ENCODE peak calls at places on chromosome 18, in five cellular contexts. One of them, this sample, is unnamed. For H3K27me3, the result is how much of the 10 kb centered on the place peaks cover.

GRCh38 chr18:36735130-36735529 is 93.7 kb downstream of the TPGS2 start:
- DNase-seq in GM12878: no peak
- DNase-seq in neural progenitor cell: no peak
- DNase-seq in neuronal stem cell: no peak
- DNase-seq in hepatocyte: no peak
- DNase-seq in this sample: no peak

GRCh38 chr18:13313006-13313661 is 94.6 kb downstream of the LDLRAD4 start:
- DNase-seq in GM12878: no peak
- DNase-seq in neural progenitor cell: no peak
- DNase-seq in neuronal stem cell: no peak
- DNase-seq in hepatocyte: no peak
- DNase-seq in this sample: no peak

GRCh38 chr18:25827961-25828561 is 262.4 kb downstream of the SS18 start:
- DNase-seq in GM12878: no peak
- DNase-seq in neural progenitor cell: no peak
- DNase-seq in neuronal stem cell: no peak
- DNase-seq in hepatocyte: no peak
- DNase-seq in this sample: no peak

GRCh38 chr18:79624356-79624961 is 55.1 kb upstream of the CTDP1 start:
- DNase-seq in GM12878: peak
- DNase-seq in neural progenitor cell: no peak
- DNase-seq in neuronal stem cell: no peak
- DNase-seq in hepatocyte: no peak
- DNase-seq in this sample: no peak

GRCh38 chr18:61569176-61569892 is 236.1 kb downstream of the CDH20 start:
- DNase-seq in GM12878: no peak
- DNase-seq in neural progenitor cell: no peak
- DNase-seq in neuronal stem cell: no peak
- DNase-seq in hepatocyte: no peak
- DNase-seq in this sample: peak

GRCh38 chr18:11121426-11121825 is 27.9 kb downstream of the PIEZO2 start:
- DNase-seq in GM12878: no peak
- DNase-seq in neural progenitor cell: no peak
- DNase-seq in neuronal stem cell: no peak
- DNase-seq in hepatocyte: no peak
- DNase-seq in this sample: no peak

GRCh38 chr18:7117390-7118355 is at the start of gene LAMA1:
- DNase-seq in GM12878: no peak
- DNase-seq in neural progenitor cell: peak
- DNase-seq in neuronal stem cell: peak
- DNase-seq in hepatocyte: peak
- DNase-seq in this sample: no peak

GRCh38 chr18:11004294-11004693 is 145.1 kb downstream of the PIEZO2 start:
- DNase-seq in GM12878: peak
- DNase-seq in neural progenitor cell: no peak
- DNase-seq in neuronal stem cell: no peak
- DNase-seq in hepatocyte: peak
- DNase-seq in this sample: no peak

GRCh38 chr18:29184654-29185053 is 1007.7 kb upstream of the CDH2 start:
- DNase-seq in GM12878: no peak
- DNase-seq in neural progenitor cell: no peak
- DNase-seq in neuronal stem cell: no peak
- DNase-seq in hepatocyte: no peak
- DNase-seq in this sample: no peak

GRCh38 chr18:75041586-75041985 is 167.4 kb downstream of the PTGR3 start:
- DNase-seq in GM12878: no peak
- DNase-seq in neural progenitor cell: no peak
- DNase-seq in neuronal stem cell: no peak
- DNase-seq in hepatocyte: no peak
- DNase-seq in this sample: no peak

GRCh38 chr18:35582310-35582682 is 756 bp downstream of the GALNT1 start:
- DNase-seq in GM12878: no peak
- DNase-seq in neural progenitor cell: no peak
- DNase-seq in neuronal stem cell: no peak
- DNase-seq in hepatocyte: no peak
- DNase-seq in this sample: no peak

GRCh38 chr18:65753520-65753919 is 2.7 kb downstream of the CDH7 start:
- DNase-seq in GM12878: no peak
- DNase-seq in neural progenitor cell: peak
- DNase-seq in neuronal stem cell: peak
- DNase-seq in hepatocyte: peak
- DNase-seq in this sample: no peak

GRCh38 chr18:13369353-13369752 is 150.8 kb downstream of the LDLRAD4 start:
- DNase-seq in GM12878: no peak
- DNase-seq in neural progenitor cell: no peak
- DNase-seq in neuronal stem cell: no peak
- DNase-seq in hepatocyte: no peak
- DNase-seq in this sample: no peak

GRCh38 chr18:42425025-42425424 is 470.0 kb downstream of the PIK3C3 start:
- DNase-seq in GM12878: no peak
- DNase-seq in neural progenitor cell: no peak
- DNase-seq in neuronal stem cell: no peak
- DNase-seq in hepatocyte: no peak
- DNase-seq in this sample: no peak

GRCh38 chr18:32393407-32393806 is 77.3 kb downstream of the GAREM1 start:
- DNase-seq in GM12878: no peak
- DNase-seq in neural progenitor cell: no peak
- DNase-seq in neuronal stem cell: no peak
- DNase-seq in hepatocyte: no peak
- DNase-seq in this sample: no peak

GRCh38 chr18:34339155-34339554 is 114.4 kb upstream of the NOL4 start:
- DNase-seq in GM12878: no peak
- DNase-seq in neural progenitor cell: no peak
- DNase-seq in neuronal stem cell: no peak
- DNase-seq in hepatocyte: no peak
- DNase-seq in this sample: no peak

GRCh38 chr18:8741524-8741923 is 36.2 kb downstream of the MTCL1 start:
- DNase-seq in GM12878: no peak
- DNase-seq in neural progenitor cell: no peak
- DNase-seq in neuronal stem cell: no peak
- DNase-seq in hepatocyte: no peak
- DNase-seq in this sample: no peak

GRCh38 chr18:76528477-76529432 is 33.7 kb upstream of the ZNF516 start:
- DNase-seq in GM12878: peak
- DNase-seq in neural progenitor cell: peak
- DNase-seq in neuronal stem cell: no peak
- DNase-seq in hepatocyte: peak
- DNase-seq in this sample: no peak

GRCh38 chr18:3454365-3455089 is 4.6 kb downstream of the TGIF1 start:
- DNase-seq in GM12878: peak
- DNase-seq in neural progenitor cell: peak
- DNase-seq in neuronal stem cell: peak
- DNase-seq in hepatocyte: peak
- DNase-seq in this sample: peak

GRCh38 chr18:63540131-63540530 is 2.0 kb upstream of the SERPINB12 start:
- DNase-seq in GM12878: no peak
- DNase-seq in neural progenitor cell: peak
- DNase-seq in neuronal stem cell: peak
- DNase-seq in hepatocyte: no peak
- DNase-seq in this sample: no peak

GRCh38 chr18:71450258-71450657 is 1093.9 kb downstream of the CBLN2 start:
- DNase-seq in GM12878: no peak
- DNase-seq in neural progenitor cell: no peak
- DNase-seq in neuronal stem cell: no peak
- DNase-seq in hepatocyte: no peak
- DNase-seq in this sample: no peak

GRCh38 chr18:28559511-28559910 is 382.6 kb upstream of the CDH2 start:
- DNase-seq in GM12878: no peak
- DNase-seq in neural progenitor cell: no peak
- DNase-seq in neuronal stem cell: no peak
- DNase-seq in hepatocyte: no peak
- DNase-seq in this sample: no peak

GRCh38 chr18:79481041-79481790 is 85.5 kb downstream of the NFATC1 start:
- DNase-seq in GM12878: no peak
- DNase-seq in neural progenitor cell: no peak
- DNase-seq in neuronal stem cell: no peak
- DNase-seq in hepatocyte: no peak
- DNase-seq in this sample: no peak

GRCh38 chr18:74351354-74351753 is 35.7 kb downstream of the C18orf63 start:
- DNase-seq in GM12878: no peak
- DNase-seq in neural progenitor cell: no peak
- DNase-seq in neuronal stem cell: no peak
- DNase-seq in hepatocyte: no peak
- DNase-seq in this sample: no peak

GRCh38 chr18:41113885-41114482 is 841.0 kb upstream of the PIK3C3 start:
- DNase-seq in GM12878: no peak
- DNase-seq in neural progenitor cell: no peak
- DNase-seq in neuronal stem cell: no peak
- DNase-seq in hepatocyte: no peak
- DNase-seq in this sample: no peak

GRCh38 chr18:11175266-11175947 is 26.0 kb upstream of the PIEZO2 start:
- DNase-seq in GM12878: no peak
- DNase-seq in neural progenitor cell: no peak
- DNase-seq in neuronal stem cell: no peak
- DNase-seq in hepatocyte: no peak
- DNase-seq in this sample: no peak

GRCh38 chr18:52657063-52657462 is 317.1 kb downstream of the DCC start:
- DNase-seq in GM12878: no peak
- DNase-seq in neural progenitor cell: no peak
- DNase-seq in neuronal stem cell: no peak
- DNase-seq in hepatocyte: no peak
- DNase-seq in this sample: no peak

GRCh38 chr18:39561136-39561535 is 1995.5 kb upstream of the CELF4 start:
- DNase-seq in GM12878: no peak
- DNase-seq in neural progenitor cell: no peak
- DNase-seq in neuronal stem cell: no peak
- DNase-seq in hepatocyte: no peak
- DNase-seq in this sample: no peak

GRCh38 chr18:72283148-72283925 is 260.8 kb downstream of the CBLN2 start:
- DNase-seq in GM12878: no peak
- DNase-seq in neural progenitor cell: no peak
- DNase-seq in neuronal stem cell: no peak
- DNase-seq in hepatocyte: no peak
- DNase-seq in this sample: no peak

GRCh38 chr18:62388855-62389760 is 64.0 kb downstream of the TNFRSF11A start:
- DNase-seq in GM12878: no peak
- DNase-seq in neural progenitor cell: no peak
- DNase-seq in neuronal stem cell: no peak
- DNase-seq in hepatocyte: peak
- DNase-seq in this sample: no peak

GRCh38 chr18:3015203-3015590 is 2.3 kb upstream of the LPIN2 start:
- DNase-seq in GM12878: no peak
- DNase-seq in neural progenitor cell: no peak
- DNase-seq in neuronal stem cell: no peak
- DNase-seq in hepatocyte: peak
- DNase-seq in this sample: no peak

GRCh38 chr18:54946149-54946581 is 13.1 kb downstream of the CCDC68 start:
- DNase-seq in GM12878: peak
- DNase-seq in neural progenitor cell: no peak
- DNase-seq in neuronal stem cell: no peak
- DNase-seq in hepatocyte: peak
- DNase-seq in this sample: no peak

GRCh38 chr18:59957957-59958356 is 58.2 kb downstream of the PMAIP1 start:
- DNase-seq in GM12878: no peak
- DNase-seq in neural progenitor cell: no peak
- DNase-seq in neuronal stem cell: no peak
- DNase-seq in hepatocyte: peak
- DNase-seq in this sample: no peak

GRCh38 chr18:34942276-34942675 is 98.9 kb upstream of the MAPRE2 start:
- DNase-seq in GM12878: no peak
- DNase-seq in neural progenitor cell: no peak
- DNase-seq in neuronal stem cell: no peak
- DNase-seq in hepatocyte: no peak
- DNase-seq in this sample: no peak

DNA sequence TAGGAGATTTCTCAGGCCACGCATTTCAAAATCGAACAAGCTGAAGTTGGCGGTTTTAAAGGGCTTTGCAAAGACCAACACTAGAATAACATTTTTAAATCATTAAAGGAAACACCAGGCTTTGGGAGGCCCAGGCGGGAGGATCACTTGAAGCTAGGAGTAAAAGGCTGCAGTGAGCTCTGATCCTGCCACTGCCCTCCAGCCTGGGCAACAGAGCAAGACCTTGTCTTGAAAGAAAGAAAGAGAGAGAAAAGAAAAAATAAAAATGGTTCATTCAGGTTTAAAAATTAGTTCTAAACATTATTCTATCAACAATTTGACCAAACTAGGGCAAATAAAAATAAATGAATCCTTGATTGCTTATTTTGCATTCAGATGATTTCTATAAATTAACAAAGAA is 789 bp upstream of the CHST9 start:
- DNase-seq in GM12878: no peak
- DNase-seq in neural progenitor cell: no peak
- DNase-seq in neuronal stem cell: no peak
- DNase-seq in hepatocyte: no peak
- DNase-seq in this sample: no peak
- H3K27me3 ChIP-seq in GM12878: under half
- H3K27me3 ChIP-seq in neural progenitor cell: half or more
- H3K27me3 ChIP-seq in neuronal stem cell: under half
- H3K27me3 ChIP-seq in hepatocyte: under half
- H3K27me3 ChIP-seq in this sample: under half

GRCh38 chr18:70181725-70182124 is 23.8 kb downstream of the RTTN start:
- DNase-seq in GM12878: no peak
- DNase-seq in neural progenitor cell: no peak
- DNase-seq in neuronal stem cell: no peak
- DNase-seq in hepatocyte: no peak
- DNase-seq in this sample: no peak
- H3K27ac ChIP-seq in GM12878: no peak
- H3K27ac ChIP-seq in neural progenitor cell: no peak
- H3K27ac ChIP-seq in neuronal stem cell: no peak
- H3K27ac ChIP-seq in hepatocyte: no peak
- H3K27ac ChIP-seq in this sample: no peak

GRCh38 chr18:58862851-58863538 is 1.7 kb upstream of the ZNF532 start:
- DNase-seq in GM12878: no peak
- DNase-seq in neural progenitor cell: peak
- DNase-seq in neuronal stem cell: no peak
- DNase-seq in hepatocyte: peak
- DNase-seq in this sample: no peak
- H3K4me3 ChIP-seq in GM12878: peak
- H3K4me3 ChIP-seq in neural progenitor cell: peak
- H3K4me3 ChIP-seq in neuronal stem cell: peak
- H3K4me3 ChIP-seq in hepatocyte: peak
- H3K4me3 ChIP-seq in this sample: peak

DNA sequence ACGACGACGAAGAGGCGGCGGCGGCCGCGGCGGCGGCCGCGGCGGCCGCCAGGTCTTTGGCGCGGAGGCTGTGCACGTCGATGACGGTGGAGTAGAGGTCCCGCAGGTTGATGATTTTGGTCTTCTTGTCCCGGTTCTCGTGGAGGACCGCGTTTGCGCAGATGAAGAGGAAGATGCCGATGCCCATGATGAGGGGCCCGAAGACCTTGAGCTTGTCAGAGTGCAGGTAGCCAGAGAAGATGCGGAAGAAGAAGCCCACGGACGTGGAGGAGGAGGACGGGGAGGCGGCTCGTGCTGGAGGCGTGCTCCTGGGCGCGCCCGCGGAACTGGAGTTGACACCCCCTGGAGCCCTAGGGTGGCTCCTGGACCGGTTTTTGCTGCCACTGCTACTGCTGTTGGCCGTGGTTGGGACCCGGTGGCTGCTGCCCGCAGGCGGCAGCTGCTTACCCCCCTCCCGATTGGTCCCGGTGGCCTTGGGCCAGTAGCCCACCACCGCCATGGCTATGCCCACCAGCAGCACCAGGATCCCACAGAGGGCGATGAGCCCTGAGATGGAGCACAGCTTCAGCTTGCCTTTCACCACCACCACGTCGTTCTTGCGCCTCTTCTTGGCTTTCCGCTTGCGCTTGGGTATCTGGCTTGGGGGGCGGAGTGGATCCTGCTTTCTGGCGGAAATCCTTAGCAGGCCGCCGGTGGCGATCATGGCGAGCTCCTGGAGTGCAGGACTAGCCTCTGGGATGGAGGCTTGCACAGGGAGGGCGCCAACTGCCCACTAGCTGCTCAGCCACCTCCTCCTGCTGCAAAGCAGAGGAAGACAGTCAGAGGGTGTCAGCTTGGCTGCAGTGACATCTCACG is 3.7 kb downstream of the TMEM200C start:
- DNase-seq in GM12878: no peak
- DNase-seq in neural progenitor cell: no peak
- DNase-seq in neuronal stem cell: no peak
- DNase-seq in hepatocyte: no peak
- DNase-seq in this sample: no peak
- H3K27me3 ChIP-seq in GM12878: under half
- H3K27me3 ChIP-seq in neural progenitor cell: half or more
- H3K27me3 ChIP-seq in neuronal stem cell: under half
- H3K27me3 ChIP-seq in hepatocyte: half or more
- H3K27me3 ChIP-seq in this sample: half or more

This sample was measured in gastrocnemius medialis.